ENCODE peak calls at places on chromosomes 11 and 22, in six cellular contexts. One of them, this sample, is unnamed.

GRCh38 chr22:44422742-44423370 is 75.2 kb downstream of the RTL6 start:
- DNase-seq in pancreas: peak
- DNase-seq in fibroblast of pulmonary artery: no peak
- DNase-seq in ovary: no peak
- DNase-seq in WERI-Rb-1: no peak
- DNase-seq in A549: no peak
- DNase-seq in this sample: no peak

GRCh38 chr22:24066260-24066659 is 55.2 kb downstream of the CABIN1 start:
- DNase-seq in pancreas: no peak
- DNase-seq in fibroblast of pulmonary artery: no peak
- DNase-seq in ovary: no peak
- DNase-seq in WERI-Rb-1: no peak
- DNase-seq in A549: no peak
- DNase-seq in this sample: no peak

GRCh38 chr11:79080506-79080905 is 360.3 kb downstream of the TENM4 start:
- DNase-seq in pancreas: no peak
- DNase-seq in fibroblast of pulmonary artery: peak
- DNase-seq in ovary: no peak
- DNase-seq in WERI-Rb-1: no peak
- DNase-seq in A549: no peak
- DNase-seq in this sample: no peak

GRCh38 chr22:44180706-44181032 is at the start of gene PARVG:
- DNase-seq in pancreas: no peak
- DNase-seq in fibroblast of pulmonary artery: no peak
- DNase-seq in ovary: no peak
- DNase-seq in WERI-Rb-1: no peak
- DNase-seq in A549: no peak
- DNase-seq in this sample: no peak

GRCh38 chr11:16605440-16605970 is 132.9 kb upstream of the C11orf58 start:
- DNase-seq in pancreas: peak
- DNase-seq in fibroblast of pulmonary artery: peak
- DNase-seq in ovary: peak
- DNase-seq in WERI-Rb-1: no peak
- DNase-seq in A549: no peak
- DNase-seq in this sample: no peak

GRCh38 chr11:111298466-111299110 is at the start of gene POU2AF3:
- DNase-seq in pancreas: peak
- DNase-seq in fibroblast of pulmonary artery: no peak
- DNase-seq in ovary: peak
- DNase-seq in WERI-Rb-1: no peak
- DNase-seq in A549: no peak
- DNase-seq in this sample: no peak

GRCh38 chr22:29912605-29913398 is 29.8 kb downstream of the MTMR3 start:
- DNase-seq in pancreas: no peak
- DNase-seq in fibroblast of pulmonary artery: peak
- DNase-seq in ovary: no peak
- DNase-seq in WERI-Rb-1: no peak
- DNase-seq in A549: peak
- DNase-seq in this sample: peak

GRCh38 chr22:22507743-22508273 is 734 bp downstream of the ZNF280B start:
- DNase-seq in pancreas: no peak
- DNase-seq in fibroblast of pulmonary artery: no peak
- DNase-seq in ovary: no peak
- DNase-seq in WERI-Rb-1: no peak
- DNase-seq in A549: no peak
- DNase-seq in this sample: no peak

GRCh38 chr11:17791144-17791543 is 56.6 kb downstream of the KCNC1 start:
- DNase-seq in pancreas: no peak
- DNase-seq in fibroblast of pulmonary artery: no peak
- DNase-seq in ovary: no peak
- DNase-seq in WERI-Rb-1: no peak
- DNase-seq in A549: no peak
- DNase-seq in this sample: no peak

GRCh38 chr11:83265331-83265730 is 20.8 kb downstream of the CCDC90B start:
- DNase-seq in pancreas: no peak
- DNase-seq in fibroblast of pulmonary artery: no peak
- DNase-seq in ovary: no peak
- DNase-seq in WERI-Rb-1: no peak
- DNase-seq in A549: no peak
- DNase-seq in this sample: no peak

GRCh38 chr22:19909350-19910179 is 32.0 kb upstream of the COMT start:
- DNase-seq in pancreas: peak
- DNase-seq in fibroblast of pulmonary artery: peak
- DNase-seq in ovary: peak
- DNase-seq in WERI-Rb-1: peak
- DNase-seq in A549: peak
- DNase-seq in this sample: peak

GRCh38 chr11:117824571-117825537 is at the start of gene FXYD2:
- DNase-seq in pancreas: peak
- DNase-seq in fibroblast of pulmonary artery: peak
- DNase-seq in ovary: peak
- DNase-seq in WERI-Rb-1: peak
- DNase-seq in A549: no peak
- DNase-seq in this sample: no peak

GRCh38 chr11:84384637-84385227 is 1098.6 kb upstream of the CCDC90B start:
- DNase-seq in pancreas: peak
- DNase-seq in fibroblast of pulmonary artery: peak
- DNase-seq in ovary: peak
- DNase-seq in WERI-Rb-1: peak
- DNase-seq in A549: peak
- DNase-seq in this sample: peak

GRCh38 chr11:91081440-91082088 is 858.7 kb upstream of the CHORDC1 start:
- DNase-seq in pancreas: no peak
- DNase-seq in fibroblast of pulmonary artery: peak
- DNase-seq in ovary: no peak
- DNase-seq in WERI-Rb-1: peak
- DNase-seq in A549: peak
- DNase-seq in this sample: peak

GRCh38 chr11:8038811-8039529 is 42.0 kb upstream of the TUB start:
- DNase-seq in pancreas: peak
- DNase-seq in fibroblast of pulmonary artery: no peak
- DNase-seq in ovary: no peak
- DNase-seq in WERI-Rb-1: no peak
- DNase-seq in A549: no peak
- DNase-seq in this sample: no peak

GRCh38 chr22:47032091-47032943 is 269.9 kb downstream of the TBC1D22A start:
- DNase-seq in pancreas: peak
- DNase-seq in fibroblast of pulmonary artery: no peak
- DNase-seq in ovary: no peak
- DNase-seq in WERI-Rb-1: no peak
- DNase-seq in A549: no peak
- DNase-seq in this sample: no peak

DNA sequence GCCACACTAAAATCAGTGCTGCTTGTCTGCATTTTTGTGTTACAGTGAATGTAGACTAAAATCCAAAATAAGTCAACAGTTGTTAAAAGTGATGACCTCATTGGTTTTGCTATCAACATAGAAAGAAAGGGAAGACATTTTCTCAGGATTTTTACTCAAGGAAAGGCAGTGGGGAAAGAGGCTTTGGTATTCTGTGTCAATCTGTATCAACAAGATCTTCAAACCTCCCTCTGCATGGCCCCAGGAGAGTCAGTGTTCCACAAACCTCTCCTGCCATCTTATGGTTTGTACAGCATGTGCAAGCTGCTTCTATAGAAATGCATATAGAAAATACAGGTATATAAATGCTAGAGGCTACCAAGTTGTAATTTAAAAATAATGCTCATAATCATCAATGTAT is 13.8 kb upstream of the OR51M1 start:
- DNase-seq in pancreas: no peak
- DNase-seq in fibroblast of pulmonary artery: peak
- DNase-seq in ovary: no peak
- DNase-seq in WERI-Rb-1: no peak
- DNase-seq in A549: peak
- DNase-seq in this sample: peak
- TF ChIP-seq CTCF in pancreas: no peak
- TF ChIP-seq CTCF in fibroblast of pulmonary artery: peak
- TF ChIP-seq CTCF in ovary: no peak
- TF ChIP-seq CTCF in WERI-Rb-1: no peak
- TF ChIP-seq CTCF in A549: peak
- TF ChIP-seq CTCF in this sample: peak

DNA sequence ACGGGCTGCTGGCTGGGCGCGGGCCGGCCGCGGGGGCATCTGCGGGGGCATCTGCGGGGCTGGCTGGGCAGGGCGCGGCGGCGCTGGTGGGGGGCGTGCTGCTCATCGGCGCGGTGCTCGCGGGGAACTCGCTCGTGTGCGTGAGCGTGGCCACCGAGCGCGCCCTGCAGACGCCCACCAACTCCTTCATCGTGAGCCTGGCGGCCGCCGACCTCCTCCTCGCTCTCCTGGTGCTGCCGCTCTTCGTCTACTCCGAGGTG is 194 bp downstream of the DRD4 start:
- DNase-seq in pancreas: peak
- DNase-seq in fibroblast of pulmonary artery: no peak
- DNase-seq in ovary: no peak
- DNase-seq in WERI-Rb-1: no peak
- DNase-seq in A549: no peak
- DNase-seq in this sample: no peak
- H3K4me3 ChIP-seq in pancreas: no peak
- H3K4me3 ChIP-seq in fibroblast of pulmonary artery: no peak
- H3K4me3 ChIP-seq in ovary: no peak
- H3K4me3 ChIP-seq in WERI-Rb-1: no peak
- H3K4me3 ChIP-seq in A549: no peak
- H3K4me3 ChIP-seq in this sample: peak

GRCh38 chr11:10694481-10695239 is 1.1 kb upstream of the IRAG1 start:
- DNase-seq in pancreas: no peak
- DNase-seq in fibroblast of pulmonary artery: no peak
- DNase-seq in ovary: no peak
- DNase-seq in WERI-Rb-1: no peak
- DNase-seq in A549: no peak
- DNase-seq in this sample: no peak
- TF ChIP-seq CTCF in pancreas: no peak
- TF ChIP-seq CTCF in fibroblast of pulmonary artery: no peak
- TF ChIP-seq CTCF in ovary: no peak
- TF ChIP-seq CTCF in WERI-Rb-1: peak
- TF ChIP-seq CTCF in A549: no peak
- TF ChIP-seq CTCF in this sample: no peak

GRCh38 chr11:62613275-62613864 is 313 bp downstream of the ROM1 start:
- DNase-seq in pancreas: no peak
- DNase-seq in fibroblast of pulmonary artery: no peak
- DNase-seq in ovary: no peak
- DNase-seq in WERI-Rb-1: no peak
- DNase-seq in A549: no peak
- DNase-seq in this sample: no peak
- H3K4me3 ChIP-seq in pancreas: no peak
- H3K4me3 ChIP-seq in fibroblast of pulmonary artery: no peak
- H3K4me3 ChIP-seq in ovary: peak
- H3K4me3 ChIP-seq in WERI-Rb-1: no peak
- H3K4me3 ChIP-seq in A549: peak
- H3K4me3 ChIP-seq in this sample: no peak

GRCh38 chr11:45614196-45614828 is 51.1 kb downstream of the CHST1 start:
- DNase-seq in pancreas: no peak
- DNase-seq in fibroblast of pulmonary artery: no peak
- DNase-seq in ovary: no peak
- DNase-seq in WERI-Rb-1: no peak
- DNase-seq in A549: no peak
- DNase-seq in this sample: no peak
- TF ChIP-seq CTCF in pancreas: no peak
- TF ChIP-seq CTCF in fibroblast of pulmonary artery: no peak
- TF ChIP-seq CTCF in ovary: no peak
- TF ChIP-seq CTCF in WERI-Rb-1: no peak
- TF ChIP-seq CTCF in A549: no peak
- TF ChIP-seq CTCF in this sample: no peak

GRCh38 chr11:68040121-68040956 is 1.5 kb downstream of the TCIRG1 start:
- DNase-seq in pancreas: peak
- DNase-seq in fibroblast of pulmonary artery: peak
- DNase-seq in ovary: peak
- DNase-seq in WERI-Rb-1: peak
- DNase-seq in A549: peak
- DNase-seq in this sample: no peak
- H3K4me3 ChIP-seq in pancreas: peak
- H3K4me3 ChIP-seq in fibroblast of pulmonary artery: peak
- H3K4me3 ChIP-seq in ovary: peak
- H3K4me3 ChIP-seq in WERI-Rb-1: no peak
- H3K4me3 ChIP-seq in A549: peak
- H3K4me3 ChIP-seq in this sample: peak

DNA sequence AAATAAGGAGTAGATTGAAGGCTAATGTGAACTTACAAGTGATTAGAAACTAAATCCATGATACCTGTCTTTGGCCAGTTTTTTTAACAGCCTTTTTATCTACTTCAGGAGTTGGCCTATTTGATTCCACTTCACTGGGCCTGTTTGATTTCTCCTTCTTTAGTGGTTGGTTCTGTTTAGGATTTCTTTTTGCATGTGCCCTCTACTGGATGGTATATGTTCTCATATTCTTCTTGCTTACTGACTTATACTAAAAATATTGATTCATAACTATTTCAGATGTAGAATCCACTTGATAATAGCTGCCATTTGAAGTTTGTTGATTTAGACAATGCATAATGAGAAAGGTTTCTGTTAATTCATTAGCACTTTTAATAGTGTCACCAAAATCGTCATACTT is 53.9 kb downstream of the USP47 start:
- DNase-seq in pancreas: no peak
- DNase-seq in fibroblast of pulmonary artery: peak
- DNase-seq in ovary: no peak
- DNase-seq in WERI-Rb-1: no peak
- DNase-seq in A549: peak
- DNase-seq in this sample: no peak
- TF ChIP-seq CTCF in pancreas: no peak
- TF ChIP-seq CTCF in fibroblast of pulmonary artery: peak
- TF ChIP-seq CTCF in ovary: no peak
- TF ChIP-seq CTCF in WERI-Rb-1: no peak
- TF ChIP-seq CTCF in A549: peak
- TF ChIP-seq CTCF in this sample: peak

GRCh38 chr11:61487342-61488025 is 21.1 kb upstream of the LRRC10B start:
- DNase-seq in pancreas: no peak
- DNase-seq in fibroblast of pulmonary artery: no peak
- DNase-seq in ovary: no peak
- DNase-seq in WERI-Rb-1: no peak
- DNase-seq in A549: no peak
- DNase-seq in this sample: no peak

GRCh38 chr11:61486004-61486615 is 22.4 kb upstream of the LRRC10B start:
- DNase-seq in pancreas: no peak
- DNase-seq in fibroblast of pulmonary artery: no peak
- DNase-seq in ovary: no peak
- DNase-seq in WERI-Rb-1: no peak
- DNase-seq in A549: no peak
- DNase-seq in this sample: no peak

GRCh38 chr11:61486779-61487178 is 21.8 kb upstream of the LRRC10B start:
- DNase-seq in pancreas: no peak
- DNase-seq in fibroblast of pulmonary artery: no peak
- DNase-seq in ovary: no peak
- DNase-seq in WERI-Rb-1: no peak
- DNase-seq in A549: no peak
- DNase-seq in this sample: no peak

GRCh38 chr11:61489833-61490585 is 18.5 kb upstream of the LRRC10B start:
- DNase-seq in pancreas: no peak
- DNase-seq in fibroblast of pulmonary artery: peak
- DNase-seq in ovary: peak
- DNase-seq in WERI-Rb-1: peak
- DNase-seq in A549: no peak
- DNase-seq in this sample: peak

GRCh38 chr11:61488651-61489291 is 19.8 kb upstream of the LRRC10B start:
- DNase-seq in pancreas: peak
- DNase-seq in fibroblast of pulmonary artery: peak
- DNase-seq in ovary: peak
- DNase-seq in WERI-Rb-1: peak
- DNase-seq in A549: no peak
- DNase-seq in this sample: no peak
- H3K4me3 ChIP-seq in pancreas: no peak
- H3K4me3 ChIP-seq in fibroblast of pulmonary artery: peak
- H3K4me3 ChIP-seq in ovary: no peak
- H3K4me3 ChIP-seq in WERI-Rb-1: peak
- H3K4me3 ChIP-seq in A549: no peak
- H3K4me3 ChIP-seq in this sample: no peak

This sample was measured in astrocyte of the cerebellum.